ENCODE peak calls at places on chromosomes 11 and 22, in four cellular contexts. D, W, Y and L are unnamed samples.
A peak's percentile ranks its signal among the peaks of the same experiment; 100 is the strongest.

GRCh38 chr11:10500263-10500601 is 40.8 kb downstream of the RNF141 start:
- DNase-seq in W (no peak), D (no peak), Y (no peak), L (no peak)

GRCh38 chr22:45164217-45165123 is 745 bp downstream of the NUP50 start:
- DNase-seq in W (peak; percentile 42), D (peak; percentile 42), Y (peak; percentile 39), L (no peak)

GRCh38 chr22:27046126-27046525 is 388.7 kb downstream of the MIAT start:
- DNase-seq in W (no peak), Y (no peak), D (no peak), L (no peak)

GRCh38 chr22:30702856-30703255 is 8.2 kb downstream of the OSBP2 start:
- DNase-seq in W (no peak), Y (no peak), D (no peak), L (no peak)

GRCh38 chr11:64120951-64121569 is 44.9 kb downstream of the MACROD1 start:
- DNase-seq in W (peak; percentile 36), Y (no peak), D (no peak), L (no peak)

GRCh38 chr11:19220903-19221682 is 19.3 kb upstream of the CSRP3 start:
- DNase-seq in D (peak; percentile 80), W (no peak), Y (peak; percentile 88), L (no peak)

GRCh38 chr11:2529636-2530035 is 84.8 kb downstream of the KCNQ1 start:
- DNase-seq in D (no peak), W (no peak), Y (no peak), L (no peak)

GRCh38 chr11:116822575-116822974 is 529 bp downstream of the APOA4 start:
- DNase-seq in D (no peak), Y (no peak), W (no peak), L (no peak)

GRCh38 chr11:126229782-126230540 is 18.4 kb downstream of the FAM118B start:
- DNase-seq in W (no peak), D (no peak), Y (no peak), L (no peak)

GRCh38 chr11:77266766-77267165 is 34.7 kb downstream of the GDPD4 start:
- DNase-seq in Y (no peak), W (no peak), D (no peak), L (no peak)

GRCh38 chr11:110032257-110032656 is 60.9 kb upstream of the ZC3H12C start:
- DNase-seq in Y (no peak), D (no peak), W (no peak), L (no peak)

GRCh38 chr22:17717708-17718107 is 56.6 kb downstream of the BID start:
- DNase-seq in D (peak; percentile 84), W (peak; percentile 38), Y (no peak), L (no peak)

GRCh38 chr22:45163074-45163416 is 680 bp upstream of the NUP50 start:
- DNase-seq in W (peak; percentile 67), D (peak; percentile 69), Y (peak; percentile 66), L (peak; percentile 42)

GRCh38 chr11:41245184-41245583 is 214.3 kb downstream of the LRRC4C start:
- DNase-seq in D (no peak), Y (no peak), W (no peak), L (peak; percentile 22)

GRCh38 chr11:1090600-1091331 is 16.1 kb downstream of the MUC2 start:
- DNase-seq in W (no peak), D (no peak), Y (no peak), L (no peak)

GRCh38 chr22:48630444-48630777 is 1197.3 kb downstream of the BRD1 start:
- DNase-seq in W (no peak), Y (no peak), D (no peak), L (no peak)

GRCh38 chr11:14357843-14358728 is 897 bp downstream of the RRAS2 start:
- DNase-seq in D (peak; percentile 83), Y (peak; percentile 94), W (peak; percentile 80), L (peak; percentile 72)

GRCh38 chr11:128451651-128452470 is 135.5 kb downstream of the ETS1 start:
- DNase-seq in D (no peak), Y (no peak), W (no peak), L (peak; percentile 37)
- H3K9ac ChIP-seq in D (no peak overlapping the region), Y (no peak overlapping the region), W (peak overlapping the region; percentile 75), L (no peak overlapping the region)

DNA sequence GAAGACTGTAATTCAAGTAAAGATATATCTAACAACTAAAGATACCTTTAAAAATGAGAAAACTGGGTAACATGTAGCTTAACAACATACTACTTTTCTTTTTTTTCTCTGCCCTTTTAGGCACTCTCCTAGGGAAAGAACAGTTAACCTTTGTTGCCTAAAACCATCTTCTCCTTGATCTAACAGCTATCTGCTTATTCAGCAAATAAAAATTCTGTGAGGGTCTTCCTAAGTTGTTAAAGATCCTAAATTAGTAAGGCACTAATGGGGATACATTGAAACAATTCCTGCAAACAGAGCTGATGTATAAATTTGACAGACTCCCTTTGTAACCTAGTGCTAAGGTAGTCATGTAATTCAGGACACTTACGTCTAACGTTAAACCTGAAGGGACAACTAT is 39.1 kb downstream of the MTMR2 start:
- DNase-seq in D (no peak), W (no peak), Y (no peak), L (no peak)
- H2BK5ac ChIP-seq in D (no peak overlapping the region), W (no peak overlapping the region), Y (no peak overlapping the region), L (no peak overlapping the region)

GRCh38 chr11:118628031-118628430 is 20.6 kb downstream of the PHLDB1 start:
- DNase-seq in Y (no peak), W (no peak), D (no peak), L (no peak)

GRCh38 chr11:118629761-118630661 is 22.6 kb downstream of the PHLDB1 start:
- DNase-seq in Y (no peak), D (no peak), W (no peak), L (no peak)

GRCh38 chr11:118627566-118627965 is 20.2 kb downstream of the PHLDB1 start:
- DNase-seq in D (no peak), Y (no peak), W (no peak), L (no peak)

GRCh38 chr11:118628861-118629549 is 21.6 kb downstream of the PHLDB1 start:
- DNase-seq in D (no peak), Y (no peak), W (no peak), L (no peak)

DNA sequence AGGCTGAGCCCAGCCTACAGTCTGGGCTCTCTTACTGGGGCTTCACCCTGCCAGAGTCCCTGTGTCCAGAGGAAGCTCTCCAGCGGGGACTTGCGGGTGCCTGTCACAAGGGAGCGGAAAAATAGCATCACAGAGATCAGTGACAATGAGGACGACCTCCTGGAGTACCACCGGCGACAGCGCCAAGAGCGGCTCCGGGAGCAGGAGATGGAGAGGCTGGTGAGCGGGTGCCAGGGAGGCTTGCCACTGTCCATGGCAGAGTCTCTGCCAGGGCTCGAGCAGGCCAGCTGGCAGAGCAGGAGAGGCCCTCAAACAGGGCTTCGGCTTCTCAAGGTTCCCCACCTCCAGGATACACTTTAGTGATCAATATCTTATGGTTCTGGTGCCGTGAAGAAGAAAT is 21.0 kb downstream of the PHLDB1 start:
- DNase-seq in W (no peak), Y (no peak), D (no peak), L (no peak)
- H3K9ac ChIP-seq in W (no peak overlapping the region), Y (no peak overlapping the region), D (no peak overlapping the region), L (no peak overlapping the region)

GRCh38 chr11:11980200-11980599 is 28.2 kb downstream of the DKK3 start:
- DNase-seq in W (peak; percentile 60), Y (no peak), D (no peak), L (no peak)
- H2BK5ac ChIP-seq in W (no peak overlapping the region), Y (peak overlapping the region; percentile 58), D (no peak overlapping the region), L (no peak overlapping the region)